ENCODE peak calls at places on chromosomes 12 and 14, in nine cellular contexts. One of them, this sample, is unnamed.

GRCh38 chr12:91052021-91052420 is 5.8 kb downstream of the KERA start:
- DNase-seq in activated naive CD4-positive, alpha-beta T cell: no peak
- DNase-seq in NCI-H748 treated with DMSO at 0.1 percent for 48 hours: no peak
- DNase-seq in prostate gland: no peak
- DNase-seq in naive B cell: no peak
- DNase-seq in stimulated activated CD8-positive, alpha-beta memory T cell treated with anti-CD3 and anti-CD28 coated beads, Interleukin-7, amount 100 ng/mL, for 24 hours: no peak
- DNase-seq in GM03348: no peak
- DNase-seq in ovary: no peak
- DNase-seq in COR-L47: no peak
- DNase-seq in this sample: no peak

GRCh38 chr12:67988600-67988999 is 647 bp upstream of the IFNG-AS1 start:
- DNase-seq in activated naive CD4-positive, alpha-beta T cell: no peak
- DNase-seq in NCI-H748 treated with DMSO at 0.1 percent for 48 hours: no peak
- DNase-seq in prostate gland: no peak
- DNase-seq in naive B cell: no peak
- DNase-seq in stimulated activated CD8-positive, alpha-beta memory T cell treated with anti-CD3 and anti-CD28 coated beads, Interleukin-7, amount 100 ng/mL, for 24 hours: no peak
- DNase-seq in GM03348: no peak
- DNase-seq in ovary: no peak
- DNase-seq in COR-L47: no peak
- DNase-seq in this sample: no peak

GRCh38 chr12:6538420-6539275 is 4.3 kb downstream of the GAPDH start:
- DNase-seq in activated naive CD4-positive, alpha-beta T cell: no peak
- DNase-seq in NCI-H748 treated with DMSO at 0.1 percent for 48 hours: no peak
- DNase-seq in prostate gland: no peak
- DNase-seq in naive B cell: no peak
- DNase-seq in stimulated activated CD8-positive, alpha-beta memory T cell treated with anti-CD3 and anti-CD28 coated beads, Interleukin-7, amount 100 ng/mL, for 24 hours: no peak
- DNase-seq in GM03348: peak; percentile 18
- DNase-seq in ovary: no peak
- DNase-seq in COR-L47: no peak
- DNase-seq in this sample: peak; percentile 33

GRCh38 chr12:19780460-19780859 is 341.2 kb downstream of the AEBP2 start:
- DNase-seq in activated naive CD4-positive, alpha-beta T cell: no peak
- DNase-seq in NCI-H748 treated with DMSO at 0.1 percent for 48 hours: no peak
- DNase-seq in prostate gland: no peak
- DNase-seq in naive B cell: no peak
- DNase-seq in stimulated activated CD8-positive, alpha-beta memory T cell treated with anti-CD3 and anti-CD28 coated beads, Interleukin-7, amount 100 ng/mL, for 24 hours: no peak
- DNase-seq in GM03348: no peak
- DNase-seq in ovary: no peak
- DNase-seq in COR-L47: no peak
- DNase-seq in this sample: no peak

GRCh38 chr12:116601933-116602809 is 43.0 kb downstream of the MAP1LC3B2 start:
- DNase-seq in activated naive CD4-positive, alpha-beta T cell: no peak
- DNase-seq in NCI-H748 treated with DMSO at 0.1 percent for 48 hours: no peak
- DNase-seq in prostate gland: no peak
- DNase-seq in naive B cell: no peak
- DNase-seq in stimulated activated CD8-positive, alpha-beta memory T cell treated with anti-CD3 and anti-CD28 coated beads, Interleukin-7, amount 100 ng/mL, for 24 hours: no peak
- DNase-seq in GM03348: no peak
- DNase-seq in ovary: no peak
- DNase-seq in COR-L47: no peak
- DNase-seq in this sample: no peak

GRCh38 chr12:62947364-62947763 is 12.4 kb upstream of the PPM1H start:
- DNase-seq in activated naive CD4-positive, alpha-beta T cell: no peak
- DNase-seq in NCI-H748 treated with DMSO at 0.1 percent for 48 hours: no peak
- DNase-seq in prostate gland: no peak
- DNase-seq in naive B cell: no peak
- DNase-seq in stimulated activated CD8-positive, alpha-beta memory T cell treated with anti-CD3 and anti-CD28 coated beads, Interleukin-7, amount 100 ng/mL, for 24 hours: no peak
- DNase-seq in GM03348: no peak
- DNase-seq in ovary: no peak
- DNase-seq in COR-L47: no peak
- DNase-seq in this sample: no peak

GRCh38 chr14:94816113-94816512 is 46.2 kb upstream of the GSC start:
- DNase-seq in activated naive CD4-positive, alpha-beta T cell: no peak
- DNase-seq in NCI-H748 treated with DMSO at 0.1 percent for 48 hours: no peak
- DNase-seq in prostate gland: no peak
- DNase-seq in naive B cell: no peak
- DNase-seq in stimulated activated CD8-positive, alpha-beta memory T cell treated with anti-CD3 and anti-CD28 coated beads, Interleukin-7, amount 100 ng/mL, for 24 hours: no peak
- DNase-seq in GM03348: no peak
- DNase-seq in ovary: no peak
- DNase-seq in COR-L47: no peak
- DNase-seq in this sample: no peak

GRCh38 chr14:98242903-98243302 is 1029.1 kb downstream of the BCL11B start:
- DNase-seq in activated naive CD4-positive, alpha-beta T cell: no peak
- DNase-seq in NCI-H748 treated with DMSO at 0.1 percent for 48 hours: no peak
- DNase-seq in prostate gland: no peak
- DNase-seq in naive B cell: no peak
- DNase-seq in stimulated activated CD8-positive, alpha-beta memory T cell treated with anti-CD3 and anti-CD28 coated beads, Interleukin-7, amount 100 ng/mL, for 24 hours: no peak
- DNase-seq in GM03348: no peak
- DNase-seq in ovary: no peak
- DNase-seq in COR-L47: no peak
- DNase-seq in this sample: no peak

GRCh38 chr12:130026608-130027176 is 122.9 kb upstream of the TMEM132D start:
- DNase-seq in activated naive CD4-positive, alpha-beta T cell: peak; percentile 16
- DNase-seq in NCI-H748 treated with DMSO at 0.1 percent for 48 hours: peak; percentile 39
- DNase-seq in prostate gland: peak; percentile 46
- DNase-seq in naive B cell: no peak
- DNase-seq in stimulated activated CD8-positive, alpha-beta memory T cell treated with anti-CD3 and anti-CD28 coated beads, Interleukin-7, amount 100 ng/mL, for 24 hours: peak; percentile 17
- DNase-seq in GM03348: no peak
- DNase-seq in ovary: no peak
- DNase-seq in COR-L47: peak; percentile 13
- DNase-seq in this sample: peak; percentile 57

GRCh38 chr14:94124582-94125377 is 4.6 kb downstream of the IFI27L2 start:
- DNase-seq in activated naive CD4-positive, alpha-beta T cell: no peak
- DNase-seq in NCI-H748 treated with DMSO at 0.1 percent for 48 hours: no peak
- DNase-seq in prostate gland: no peak
- DNase-seq in naive B cell: no peak
- DNase-seq in stimulated activated CD8-positive, alpha-beta memory T cell treated with anti-CD3 and anti-CD28 coated beads, Interleukin-7, amount 100 ng/mL, for 24 hours: no peak
- DNase-seq in GM03348: no peak
- DNase-seq in ovary: no peak
- DNase-seq in COR-L47: no peak
- DNase-seq in this sample: no peak

GRCh38 chr12:26821212-26821701 is 11.7 kb downstream of the ITPR2 start:
- DNase-seq in activated naive CD4-positive, alpha-beta T cell: no peak
- DNase-seq in NCI-H748 treated with DMSO at 0.1 percent for 48 hours: no peak
- DNase-seq in prostate gland: no peak
- DNase-seq in naive B cell: no peak
- DNase-seq in stimulated activated CD8-positive, alpha-beta memory T cell treated with anti-CD3 and anti-CD28 coated beads, Interleukin-7, amount 100 ng/mL, for 24 hours: no peak
- DNase-seq in GM03348: peak; percentile 11
- DNase-seq in ovary: no peak
- DNase-seq in COR-L47: no peak
- DNase-seq in this sample: peak; percentile 76

GRCh38 chr12:6390084-6390799 is 6.3 kb downstream of the LTBR start:
- DNase-seq in activated naive CD4-positive, alpha-beta T cell: no peak
- DNase-seq in NCI-H748 treated with DMSO at 0.1 percent for 48 hours: no peak
- DNase-seq in prostate gland: peak; percentile 21
- DNase-seq in naive B cell: no peak
- DNase-seq in stimulated activated CD8-positive, alpha-beta memory T cell treated with anti-CD3 and anti-CD28 coated beads, Interleukin-7, amount 100 ng/mL, for 24 hours: no peak
- DNase-seq in GM03348: no peak
- DNase-seq in ovary: no peak
- DNase-seq in COR-L47: no peak
- DNase-seq in this sample: no peak

GRCh38 chr12:92844147-92844763 is 84.8 kb downstream of the EEA1 start:
- DNase-seq in activated naive CD4-positive, alpha-beta T cell: no peak
- DNase-seq in NCI-H748 treated with DMSO at 0.1 percent for 48 hours: no peak
- DNase-seq in prostate gland: no peak
- DNase-seq in naive B cell: no peak
- DNase-seq in stimulated activated CD8-positive, alpha-beta memory T cell treated with anti-CD3 and anti-CD28 coated beads, Interleukin-7, amount 100 ng/mL, for 24 hours: no peak
- DNase-seq in GM03348: no peak
- DNase-seq in ovary: no peak
- DNase-seq in COR-L47: no peak
- DNase-seq in this sample: peak; percentile 5

GRCh38 chr12:82650627-82651337 is 35.9 kb upstream of the TMTC2 start:
- DNase-seq in activated naive CD4-positive, alpha-beta T cell: no peak
- DNase-seq in NCI-H748 treated with DMSO at 0.1 percent for 48 hours: peak; percentile 9
- DNase-seq in prostate gland: no peak
- DNase-seq in naive B cell: no peak
- DNase-seq in stimulated activated CD8-positive, alpha-beta memory T cell treated with anti-CD3 and anti-CD28 coated beads, Interleukin-7, amount 100 ng/mL, for 24 hours: no peak
- DNase-seq in GM03348: no peak
- DNase-seq in ovary: no peak
- DNase-seq in COR-L47: no peak
- DNase-seq in this sample: peak; percentile 54

GRCh38 chr14:102487204-102487577 is 22.4 kb downstream of the ANKRD9 start:
- DNase-seq in activated naive CD4-positive, alpha-beta T cell: no peak
- DNase-seq in NCI-H748 treated with DMSO at 0.1 percent for 48 hours: no peak
- DNase-seq in prostate gland: no peak
- DNase-seq in naive B cell: no peak
- DNase-seq in stimulated activated CD8-positive, alpha-beta memory T cell treated with anti-CD3 and anti-CD28 coated beads, Interleukin-7, amount 100 ng/mL, for 24 hours: no peak
- DNase-seq in GM03348: no peak
- DNase-seq in ovary: no peak
- DNase-seq in COR-L47: no peak
- DNase-seq in this sample: no peak

GRCh38 chr12:5480218-5480952 is 48.5 kb downstream of the NTF3 start:
- DNase-seq in activated naive CD4-positive, alpha-beta T cell: no peak
- DNase-seq in NCI-H748 treated with DMSO at 0.1 percent for 48 hours: peak; percentile 63
- DNase-seq in prostate gland: no peak
- DNase-seq in naive B cell: no peak
- DNase-seq in stimulated activated CD8-positive, alpha-beta memory T cell treated with anti-CD3 and anti-CD28 coated beads, Interleukin-7, amount 100 ng/mL, for 24 hours: no peak
- DNase-seq in GM03348: peak; percentile 49
- DNase-seq in ovary: no peak
- DNase-seq in COR-L47: peak; percentile 66
- DNase-seq in this sample: no peak

GRCh38 chr14:79356040-79356439 is 855.3 kb downstream of the DIO2 start:
- DNase-seq in activated naive CD4-positive, alpha-beta T cell: no peak
- DNase-seq in NCI-H748 treated with DMSO at 0.1 percent for 48 hours: no peak
- DNase-seq in prostate gland: no peak
- DNase-seq in naive B cell: no peak
- DNase-seq in stimulated activated CD8-positive, alpha-beta memory T cell treated with anti-CD3 and anti-CD28 coated beads, Interleukin-7, amount 100 ng/mL, for 24 hours: no peak
- DNase-seq in GM03348: no peak
- DNase-seq in ovary: no peak
- DNase-seq in COR-L47: no peak
- DNase-seq in this sample: no peak

GRCh38 chr12:96233941-96234461 is 39.8 kb downstream of the ELK3 start:
- DNase-seq in activated naive CD4-positive, alpha-beta T cell: no peak
- DNase-seq in NCI-H748 treated with DMSO at 0.1 percent for 48 hours: no peak
- DNase-seq in prostate gland: peak; percentile 77
- DNase-seq in naive B cell: no peak
- DNase-seq in stimulated activated CD8-positive, alpha-beta memory T cell treated with anti-CD3 and anti-CD28 coated beads, Interleukin-7, amount 100 ng/mL, for 24 hours: no peak
- DNase-seq in GM03348: peak; percentile 92
- DNase-seq in ovary: peak; percentile 94
- DNase-seq in COR-L47: peak; percentile 9
- DNase-seq in this sample: no peak

GRCh38 chr12:65784616-65785015 is 39.7 kb upstream of the HMGA2 start:
- DNase-seq in activated naive CD4-positive, alpha-beta T cell: no peak
- DNase-seq in NCI-H748 treated with DMSO at 0.1 percent for 48 hours: no peak
- DNase-seq in prostate gland: no peak
- DNase-seq in naive B cell: no peak
- DNase-seq in stimulated activated CD8-positive, alpha-beta memory T cell treated with anti-CD3 and anti-CD28 coated beads, Interleukin-7, amount 100 ng/mL, for 24 hours: no peak
- DNase-seq in GM03348: no peak
- DNase-seq in ovary: no peak
- DNase-seq in COR-L47: no peak
- DNase-seq in this sample: no peak

GRCh38 chr12:123094349-123095073 is 56.4 kb downstream of the PITPNM2 start:
- DNase-seq in activated naive CD4-positive, alpha-beta T cell: no peak
- DNase-seq in NCI-H748 treated with DMSO at 0.1 percent for 48 hours: no peak
- DNase-seq in prostate gland: peak; percentile 51
- DNase-seq in naive B cell: no peak
- DNase-seq in stimulated activated CD8-positive, alpha-beta memory T cell treated with anti-CD3 and anti-CD28 coated beads, Interleukin-7, amount 100 ng/mL, for 24 hours: no peak
- DNase-seq in GM03348: peak; percentile 62
- DNase-seq in ovary: peak; percentile 73
- DNase-seq in COR-L47: no peak
- DNase-seq in this sample: no peak

GRCh38 chr12:124379938-124380754 is 85.3 kb downstream of the RFLNA start:
- DNase-seq in activated naive CD4-positive, alpha-beta T cell: no peak
- DNase-seq in NCI-H748 treated with DMSO at 0.1 percent for 48 hours: no peak
- DNase-seq in prostate gland: peak; percentile 55
- DNase-seq in naive B cell: no peak
- DNase-seq in stimulated activated CD8-positive, alpha-beta memory T cell treated with anti-CD3 and anti-CD28 coated beads, Interleukin-7, amount 100 ng/mL, for 24 hours: no peak
- DNase-seq in GM03348: peak; percentile 85
- DNase-seq in ovary: peak; percentile 88
- DNase-seq in COR-L47: no peak
- DNase-seq in this sample: no peak

GRCh38 chr14:55306938-55307589 is 35.8 kb downstream of the FBXO34 start:
- DNase-seq in activated naive CD4-positive, alpha-beta T cell: no peak
- DNase-seq in NCI-H748 treated with DMSO at 0.1 percent for 48 hours: peak; percentile 99
- DNase-seq in prostate gland: no peak
- DNase-seq in naive B cell: no peak
- DNase-seq in stimulated activated CD8-positive, alpha-beta memory T cell treated with anti-CD3 and anti-CD28 coated beads, Interleukin-7, amount 100 ng/mL, for 24 hours: no peak
- DNase-seq in GM03348: no peak
- DNase-seq in ovary: no peak
- DNase-seq in COR-L47: peak; percentile 92
- DNase-seq in this sample: no peak

GRCh38 chr14:100025111-100025510 is 40.1 kb upstream of the EVL start:
- DNase-seq in activated naive CD4-positive, alpha-beta T cell: no peak
- DNase-seq in NCI-H748 treated with DMSO at 0.1 percent for 48 hours: no peak
- DNase-seq in prostate gland: peak; percentile 34
- DNase-seq in naive B cell: no peak
- DNase-seq in stimulated activated CD8-positive, alpha-beta memory T cell treated with anti-CD3 and anti-CD28 coated beads, Interleukin-7, amount 100 ng/mL, for 24 hours: no peak
- DNase-seq in GM03348: peak; percentile 44
- DNase-seq in ovary: no peak
- DNase-seq in COR-L47: no peak
- DNase-seq in this sample: peak; percentile 66

GRCh38 chr12:114925076-114925475 is 241.1 kb upstream of the TBX3 start:
- DNase-seq in activated naive CD4-positive, alpha-beta T cell: no peak
- DNase-seq in NCI-H748 treated with DMSO at 0.1 percent for 48 hours: no peak
- DNase-seq in prostate gland: no peak
- DNase-seq in naive B cell: no peak
- DNase-seq in stimulated activated CD8-positive, alpha-beta memory T cell treated with anti-CD3 and anti-CD28 coated beads, Interleukin-7, amount 100 ng/mL, for 24 hours: no peak
- DNase-seq in GM03348: no peak
- DNase-seq in ovary: no peak
- DNase-seq in COR-L47: no peak
- DNase-seq in this sample: no peak

GRCh38 chr12:23139026-23139425 is 514.1 kb downstream of the ETNK1 start:
- DNase-seq in activated naive CD4-positive, alpha-beta T cell: no peak
- DNase-seq in NCI-H748 treated with DMSO at 0.1 percent for 48 hours: no peak
- DNase-seq in prostate gland: no peak
- DNase-seq in naive B cell: no peak
- DNase-seq in stimulated activated CD8-positive, alpha-beta memory T cell treated with anti-CD3 and anti-CD28 coated beads, Interleukin-7, amount 100 ng/mL, for 24 hours: no peak
- DNase-seq in GM03348: no peak
- DNase-seq in ovary: no peak
- DNase-seq in COR-L47: no peak
- DNase-seq in this sample: no peak

GRCh38 chr14:78162202-78162601 is 8.0 kb upstream of the NRXN3 start:
- DNase-seq in activated naive CD4-positive, alpha-beta T cell: no peak
- DNase-seq in NCI-H748 treated with DMSO at 0.1 percent for 48 hours: no peak
- DNase-seq in prostate gland: no peak
- DNase-seq in naive B cell: no peak
- DNase-seq in stimulated activated CD8-positive, alpha-beta memory T cell treated with anti-CD3 and anti-CD28 coated beads, Interleukin-7, amount 100 ng/mL, for 24 hours: no peak
- DNase-seq in GM03348: no peak
- DNase-seq in ovary: no peak
- DNase-seq in COR-L47: no peak
- DNase-seq in this sample: peak; percentile 78

This sample was measured in ACHN.